ENCODE peak calls at places on chromosomes 3 and 15, in six cellular contexts. Y, O, M, K, W and U are unnamed samples.
A peak's percentile ranks its signal among the peaks of the same experiment; 100 is the strongest.

GRCh38 chr3:73056365-73057150 is 4.9 kb upstream of the EBLN2 start:
- ATAC-seq in Y (no peak), O (no peak), M (no peak), K (peak; percentile 38), W (peak; percentile 61), U (no peak)

GRCh38 chr3:190076601-190077444 is 43.9 kb downstream of the P3H2 start:
- ATAC-seq in Y (peak; percentile 99), O (no peak), M (no peak), K (peak; percentile 96), W (peak; percentile 79), U (no peak)

GRCh38 chr15:59313703-59314332 is 58.9 kb downstream of the MYO1E start:
- ATAC-seq in Y (peak; percentile 92), O (peak; percentile 30), M (no peak), K (peak; percentile 86), W (peak; percentile 88), U (peak; percentile 88)

GRCh38 chr3:172676208-172676920 is 34.5 kb downstream of the NCEH1 start:
- ATAC-seq in Y (no peak), O (no peak), M (no peak), K (no peak), W (no peak), U (no peak)

GRCh38 chr3:88058593-88059379 is at the start of the genes CGGBP1 and ZNF654:
- ATAC-seq in Y (peak; percentile 99), O (peak; percentile 95), M (peak; percentile 94), K (peak; percentile 93), W (peak; percentile 97), U (peak; percentile 98)

GRCh38 chr15:40108061-40108854 is 421 bp downstream of the BMF start:
- ATAC-seq in Y (peak; percentile 45), O (no peak), M (peak; percentile 8), K (no peak), W (no peak), U (peak; percentile 1)

GRCh38 chr3:139353920-139354556 is 10.2 kb downstream of the MRPS22 start:
- ATAC-seq in Y (no peak), O (peak; percentile 95), M (no peak), K (peak; percentile 98), W (peak; percentile 78), U (no peak)

GRCh38 chr3:195208183-195208582 is 62.8 kb downstream of the XXYLT1 start:
- ATAC-seq in Y (no peak), O (no peak), M (peak; percentile 47), K (no peak), W (no peak), U (peak; percentile 96)

GRCh38 chr3:73568371-73568862 is 56.3 kb downstream of the PDZRN3 start:
- ATAC-seq in Y (no peak), O (no peak), M (no peak), K (peak; percentile 24), W (no peak), U (no peak)

GRCh38 chr15:49178477-49178876 is 8.4 kb downstream of the GALK2 start:
- ATAC-seq in Y (no peak), O (no peak), M (no peak), K (no peak), W (no peak), U (no peak)

GRCh38 chr3:168025076-168025475 is 70.6 kb downstream of the GOLIM4 start:
- ATAC-seq in Y (no peak), O (no peak), M (no peak), K (no peak), W (no peak), U (no peak)

GRCh38 chr15:58520464-58520863 is 88.7 kb downstream of the LIPC start:
- ATAC-seq in Y (no peak), O (no peak), M (no peak), K (no peak), W (no peak), U (no peak)

GRCh38 chr3:46482632-46483311 is 15.0 kb upstream of the RTP3 start:
- ATAC-seq in Y (no peak), O (no peak), M (no peak), K (peak; percentile 58), W (no peak), U (no peak)

GRCh38 chr3:67692621-67693020 is 38.2 kb upstream of the SUCLG2 start:
- ATAC-seq in Y (no peak), O (no peak), M (no peak), K (no peak), W (no peak), U (no peak)